ENCODE peak calls at places on chromosomes 13 and 19, in ten cellular contexts. C, X, I, O, A, J, Z, U, B and T are unnamed samples.

GRCh38 chr19:49272204-49272603 is 52.8 kb downstream of the SLC6A16 start:
- DNase-seq in C (no peak), X (no peak), I (peak), O (peak), A (no peak), J (no peak), Z (no peak), U (peak), B (no peak), T (no peak)

GRCh38 chr19:17671906-17672305 is 16.2 kb downstream of the UNC13A start:
- DNase-seq in C (no peak), X (peak), I (no peak), O (peak), A (no peak), J (no peak), Z (no peak), U (peak), B (no peak), T (no peak)

GRCh38 chr19:50417138-50417849 is 1.4 kb upstream of the SPIB start:
- DNase-seq in C (no peak), X (no peak), I (no peak), O (no peak), A (no peak), J (no peak), Z (no peak), U (no peak), B (no peak), T (no peak)

GRCh38 chr19:47023448-47023794 is 3.8 kb downstream of the NPAS1 start:
- DNase-seq in C (no peak), X (no peak), I (no peak), O (no peak), A (no peak), J (no peak), Z (no peak), U (no peak), B (no peak), T (no peak)

GRCh38 chr19:743168-743687 is 7.7 kb upstream of the MISP start:
- DNase-seq in C (no peak), X (no peak), I (no peak), O (no peak), A (no peak), J (peak), Z (no peak), U (no peak), B (peak), T (no peak)

GRCh38 chr19:5309438-5310204 is 31.0 kb downstream of the PTPRS start:
- DNase-seq in C (no peak), X (no peak), I (no peak), O (no peak), A (no peak), J (no peak), Z (no peak), U (no peak), B (no peak), T (no peak)

GRCh38 chr13:39840201-39840600 is 184.7 kb downstream of the COG6 start:
- DNase-seq in C (no peak), X (no peak), I (no peak), O (peak), A (no peak), J (no peak), Z (no peak), U (no peak), B (no peak), T (no peak)

GRCh38 chr19:2332341-2333026 is 4.0 kb downstream of the SPPL2B start:
- DNase-seq in C (no peak), X (peak), I (no peak), O (no peak), A (no peak), J (no peak), Z (no peak), U (peak), B (peak), T (no peak)

GRCh38 chr19:17026041-17026658 is 460 bp downstream of the CPAMD8 start:
- DNase-seq in C (no peak), X (no peak), I (no peak), O (no peak), A (no peak), J (peak), Z (no peak), U (no peak), B (no peak), T (no peak)

GRCh38 chr19:16381756-16382401 is 57.3 kb downstream of the KLF2 start:
- DNase-seq in C (no peak), X (no peak), I (peak), O (peak), A (peak), J (no peak), Z (no peak), U (peak), B (peak), T (no peak)

GRCh38 chr13:27476943-27477681 is 26.7 kb upstream of the MTIF3 start:
- DNase-seq in C (no peak), X (peak), I (no peak), O (peak), A (no peak), J (no peak), Z (peak), U (peak), B (no peak), T (no peak)

GRCh38 chr19:28828276-28828870 is 384.6 kb downstream of the UQCRFS1 start:
- DNase-seq in C (no peak), X (no peak), I (no peak), O (no peak), A (no peak), J (no peak), Z (no peak), U (no peak), B (no peak), T (no peak)

GRCh38 chr13:94210826-94211225 is 268.7 kb downstream of the DCT start:
- DNase-seq in C (no peak), X (no peak), I (no peak), O (no peak), A (no peak), J (no peak), Z (no peak), U (no peak), B (no peak), T (no peak)

GRCh38 chr13:97198753-97199152 is 23.4 kb upstream of the MBNL2 start:
- DNase-seq in C (no peak), X (no peak), I (no peak), O (no peak), A (no peak), J (no peak), Z (no peak), U (no peak), B (no peak), T (no peak)

GRCh38 chr19:16342002-16342715 is 17.5 kb downstream of the KLF2 start:
- DNase-seq in C (no peak), X (no peak), I (no peak), O (no peak), A (no peak), J (no peak), Z (no peak), U (peak), B (peak), T (no peak)

GRCh38 chr19:19526581-19527370 is 1.9 kb upstream of the YJEFN3 start:
- DNase-seq in C (no peak), X (no peak), I (no peak), O (no peak), A (no peak), J (no peak), Z (no peak), U (no peak), B (no peak), T (no peak)

GRCh38 chr19:38263696-38264485 is 482 bp upstream of the SPINT2 start:
- DNase-seq in C (peak), X (peak), I (no peak), O (peak), A (peak), J (no peak), Z (no peak), U (peak), B (no peak), T (peak)

GRCh38 chr13:105998233-105998550 is 537.3 kb downstream of the EFNB2 start:
- DNase-seq in C (no peak), X (no peak), I (no peak), O (no peak), A (no peak), J (no peak), Z (no peak), U (no peak), B (no peak), T (no peak)

GRCh38 chr19:50873056-50873455 is at the start of gene KLK2:
- DNase-seq in C (no peak), X (no peak), I (no peak), O (no peak), A (no peak), J (no peak), Z (no peak), U (no peak), B (no peak), T (no peak)

GRCh38 chr13:100473087-100473486 is 115.5 kb downstream of the GGACT start:
- DNase-seq in C (no peak), X (no peak), I (no peak), O (no peak), A (no peak), J (no peak), Z (no peak), U (no peak), B (no peak), T (no peak)

GRCh38 chr13:25179810-25180437 is 7.8 kb upstream of the AMER2 start:
- DNase-seq in C (no peak), X (no peak), I (no peak), O (no peak), A (no peak), J (no peak), Z (no peak), U (no peak), B (no peak), T (no peak)

GRCh38 chr13:48214519-48215121 is 18.4 kb upstream of the ITM2B start:
- DNase-seq in C (peak), X (no peak), I (no peak), O (no peak), A (no peak), J (no peak), Z (no peak), U (no peak), B (no peak), T (no peak)

GRCh38 chr19:58397533-58398037 is 2.1 kb downstream of the RNF225 start:
- DNase-seq in C (no peak), X (no peak), I (no peak), O (no peak), A (peak), J (no peak), Z (no peak), U (no peak), B (no peak), T (no peak)

GRCh38 chr19:45670670-45671453 is 2.8 kb downstream of the GIPR start:
- DNase-seq in C (peak), X (no peak), I (no peak), O (peak), A (peak), J (peak), Z (no peak), U (peak), B (peak), T (no peak)

GRCh38 chr13:42812311-42812710 is 30.9 kb downstream of the FAM216B start:
- DNase-seq in C (no peak), X (no peak), I (no peak), O (peak), A (no peak), J (no peak), Z (no peak), U (no peak), B (no peak), T (no peak)

GRCh38 chr19:2302319-2303208 is 5.4 kb downstream of the LINGO3 start:
- DNase-seq in C (no peak), X (no peak), I (no peak), O (peak), A (no peak), J (no peak), Z (no peak), U (peak), B (peak), T (no peak)

GRCh38 chr19:35254341-35255297 is 5.8 kb downstream of the LSR start:
- DNase-seq in C (no peak), X (no peak), I (no peak), O (no peak), A (peak), J (no peak), Z (no peak), U (no peak), B (no peak), T (no peak)

GRCh38 chr13:74796126-74796643 is 662.0 kb upstream of the KLF12 start:
- DNase-seq in C (no peak), X (no peak), I (no peak), O (no peak), A (no peak), J (no peak), Z (no peak), U (no peak), B (no peak), T (no peak)

GRCh38 chr13:72586519-72586918 is 140.9 kb downstream of the MZT1 start:
- DNase-seq in C (no peak), X (no peak), I (no peak), O (peak), A (no peak), J (no peak), Z (no peak), U (no peak), B (no peak), T (no peak)

GRCh38 chr19:41263042-41263849 is 926 bp upstream of the HNRNPUL1 start:
- DNase-seq in C (peak), X (peak), I (peak), O (peak), A (peak), J (peak), Z (peak), U (peak), B (peak), T (no peak)

GRCh38 chr19:34017024-34017423 is 155.3 kb upstream of the LSM14A start:
- DNase-seq in C (no peak), X (no peak), I (no peak), O (no peak), A (no peak), J (no peak), Z (no peak), U (no peak), B (no peak), T (no peak)

GRCh38 chr13:99057310-99057975 is 79.6 kb upstream of the DOCK9 start:
- DNase-seq in C (no peak), X (no peak), I (peak), O (no peak), A (no peak), J (no peak), Z (no peak), U (peak), B (no peak), T (no peak)

GRCh38 chr19:9971341-9971897 is 35.1 kb upstream of the OLFM2 start:
- DNase-seq in C (no peak), X (no peak), I (no peak), O (no peak), A (no peak), J (no peak), Z (no peak), U (no peak), B (no peak), T (no peak)

GRCh38 chr13:76976488-76976887 is 15.4 kb upstream of the CLN5 start:
- DNase-seq in C (no peak), X (no peak), I (no peak), O (peak), A (no peak), J (no peak), Z (no peak), U (no peak), B (no peak), T (no peak)

GRCh38 chr13:53160211-53160610 is 131.6 kb downstream of the OLFM4 start:
- DNase-seq in C (no peak), X (no peak), I (no peak), O (no peak), A (no peak), J (no peak), Z (no peak), U (no peak), B (no peak), T (no peak)

GRCh38 chr19:4278460-4278901 is 585 bp upstream of the SHD start:
- DNase-seq in C (no peak), X (no peak), I (no peak), O (no peak), A (no peak), J (no peak), Z (no peak), U (no peak), B (no peak), T (no peak)
- H3K4me3 ChIP-seq in C (no peak), X (no peak), I (no peak), O (no peak), A (no peak), J (no peak), Z (no peak), U (no peak), B (peak), T (peak)

GRCh38 chr19:39500543-39500942 is 1.8 kb downstream of the DLL3 start:
- DNase-seq in C (no peak), X (no peak), I (no peak), O (no peak), A (no peak), J (no peak), Z (no peak), U (no peak), B (no peak), T (no peak)

GRCh38 chr19:39497850-39498261 is 891 bp upstream of the DLL3 start:
- DNase-seq in C (no peak), X (peak), I (no peak), O (no peak), A (no peak), J (no peak), Z (no peak), U (no peak), B (no peak), T (no peak)

GRCh38 chr19:39499932-39500331 is 1.2 kb downstream of the DLL3 start:
- DNase-seq in C (no peak), X (no peak), I (no peak), O (no peak), A (no peak), J (no peak), Z (no peak), U (no peak), B (no peak), T (no peak)

GRCh38 chr19:39498262-39499081 is at the start of gene DLL3:
- DNase-seq in C (no peak), X (no peak), I (no peak), O (peak), A (no peak), J (no peak), Z (peak), U (no peak), B (no peak), T (no peak)

GRCh38 chr19:39499082-39499642 is 415 bp downstream of the DLL3 start:
- DNase-seq in C (no peak), X (no peak), I (no peak), O (no peak), A (no peak), J (no peak), Z (no peak), U (no peak), B (no peak), T (no peak)
- H3K4me3 ChIP-seq in C (no peak), X (peak), I (no peak), O (no peak), A (no peak), J (no peak), Z (peak), U (no peak), B (peak), T (peak)

DNA sequence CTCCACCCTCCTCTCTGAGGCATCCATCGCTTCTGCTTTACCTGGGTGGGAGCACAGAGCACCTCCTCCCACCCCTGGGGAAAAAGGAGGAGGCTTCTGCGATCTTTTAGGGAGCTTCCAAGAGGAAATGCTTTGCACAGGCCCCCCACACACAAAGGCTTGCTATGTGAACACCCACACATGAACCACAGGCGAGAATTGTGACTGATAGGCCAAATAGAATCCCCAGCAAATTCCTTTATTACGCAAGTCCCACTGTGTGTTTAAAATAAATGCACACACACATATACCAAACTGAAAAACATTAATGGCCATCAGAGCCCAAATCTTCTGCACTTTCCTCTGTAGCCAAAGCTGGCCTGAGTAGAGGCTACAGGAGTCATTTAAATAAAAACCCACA is 50.6 kb downstream of the HSPH1 start:
- DNase-seq in C (no peak), X (no peak), I (peak), O (peak), A (no peak), J (no peak), Z (no peak), U (no peak), B (no peak), T (no peak)
- H3K4me3 ChIP-seq in C (no peak), X (no peak), I (no peak), O (no peak), A (no peak), J (no peak), Z (no peak), U (no peak), B (no peak), T (no peak)

DNA sequence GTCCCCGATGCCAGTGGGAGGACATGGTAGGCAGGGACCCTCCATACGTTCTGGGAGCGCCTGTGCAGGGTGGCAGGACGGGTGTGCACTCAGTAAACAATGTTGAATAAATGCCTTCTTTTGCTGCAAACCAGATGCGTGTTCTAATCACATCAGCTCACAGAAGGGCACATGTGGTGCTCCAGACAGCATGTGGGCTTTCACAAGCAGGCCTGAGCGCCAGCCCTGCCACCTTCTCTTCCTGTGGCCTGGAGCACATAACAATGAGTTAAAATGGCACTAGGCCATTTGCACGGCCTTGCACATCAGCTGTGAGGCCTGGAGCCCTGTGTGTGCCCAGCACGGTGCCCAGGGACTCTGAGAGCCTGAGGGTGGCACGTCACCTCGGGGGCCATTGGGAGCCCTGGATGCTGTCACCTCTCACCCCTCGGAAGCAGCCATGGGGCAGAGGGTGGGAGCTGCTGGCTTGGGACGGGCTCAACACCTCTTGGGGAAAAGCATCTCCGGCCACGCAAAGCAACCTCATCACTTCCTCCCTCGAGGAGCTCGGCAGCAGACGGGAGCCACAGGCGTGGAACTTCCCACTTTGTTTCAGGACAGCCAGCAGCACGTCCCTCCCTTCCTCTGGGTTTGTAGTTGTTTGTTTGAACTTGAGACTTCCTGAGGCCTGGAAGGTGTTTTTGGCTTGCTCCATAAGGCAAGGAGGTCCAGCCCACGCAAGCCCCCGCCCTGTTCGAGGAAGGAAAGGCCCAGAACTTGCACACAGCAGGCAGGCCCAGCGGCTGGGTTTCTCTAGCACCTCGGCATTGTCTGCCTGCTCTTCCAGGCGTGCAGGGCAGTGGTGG is 9.8 kb downstream of the MCF2L start:
- DNase-seq in C (no peak), X (no peak), I (no peak), O (no peak), A (no peak), J (no peak), Z (no peak), U (no peak), B (peak), T (no peak)
- H3K4me3 ChIP-seq in C (no peak), X (no peak), I (no peak), O (no peak), A (no peak), J (peak), Z (no peak), U (no peak), B (peak), T (no peak)

DNA sequence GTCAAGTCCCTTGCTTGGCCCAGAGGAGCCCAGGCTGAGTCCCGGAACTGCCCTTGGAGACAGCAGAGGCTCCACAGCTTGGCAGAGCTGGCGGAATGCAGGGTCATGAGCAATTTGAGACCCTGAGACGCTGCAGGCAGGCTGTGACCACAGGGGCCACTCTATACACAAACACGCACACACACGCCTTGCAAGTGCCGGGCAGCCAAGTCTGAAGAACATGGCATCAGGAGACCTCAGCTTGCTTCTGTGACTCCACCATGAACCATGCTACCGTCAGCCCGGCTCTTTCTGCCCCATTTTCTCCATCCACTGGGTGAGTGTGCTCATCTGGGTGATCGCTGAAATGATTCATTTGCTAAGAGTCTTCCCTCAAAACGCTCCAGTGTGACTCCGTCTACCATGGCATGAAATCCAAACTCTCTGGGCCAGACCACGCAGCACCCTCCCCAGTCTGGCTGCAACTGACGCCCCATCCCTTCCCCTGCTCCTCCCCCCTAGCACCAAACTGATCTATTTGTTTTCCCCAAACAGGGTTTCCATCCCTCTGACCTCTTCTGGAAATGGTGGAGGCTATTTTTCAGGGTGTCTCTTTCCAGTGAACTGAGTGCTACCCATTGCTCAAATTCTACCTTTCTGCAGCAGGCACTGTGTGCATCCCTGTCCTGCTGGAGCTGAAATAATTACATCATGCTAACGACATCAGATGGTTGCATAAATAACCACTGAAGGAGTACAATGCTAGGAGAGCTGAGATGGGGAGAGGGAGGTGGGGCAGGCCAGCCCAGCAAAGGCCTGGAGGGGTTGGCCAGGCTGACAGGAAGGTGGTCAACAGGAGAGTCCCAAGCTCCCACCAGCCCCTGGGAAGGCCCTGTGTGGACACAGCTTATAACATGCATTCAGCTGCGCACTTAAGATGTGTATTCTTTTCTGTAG is 3.1 kb downstream of the CARS2 start:
- DNase-seq in C (no peak), X (no peak), I (no peak), O (peak), A (no peak), J (no peak), Z (no peak), U (no peak), B (no peak), T (no peak)
- H3K4me3 ChIP-seq in C (no peak), X (no peak), I (no peak), O (peak), A (no peak), J (no peak), Z (no peak), U (no peak), B (no peak), T (no peak)